ENCODE peak calls at places on chromosomes 4 and X, in five cellular contexts. B is kidney, O is NCI-H1048, X is left colon, V is heart left ventricle. T is an unnamed sample.

GRCh38 chrX:153412746-153413720 is 1.8 kb downstream of the ZFP92 start:
- DNase-seq in B (no peak), O (no peak), V (no peak), X (no peak), T (no peak)

GRCh38 chrX:70079297-70079696 is 17.0 kb downstream of the OTUD6A start:
- DNase-seq in B (no peak), X (no peak), V (no peak), O (no peak), T (no peak)

GRCh38 chr4:110091426-110091825 is 107.0 kb downstream of the ELOVL6 start:
- DNase-seq in V (no peak), B (no peak), O (no peak), X (no peak), T (no peak)

GRCh38 chrX:109384569-109385174 is 97.2 kb downstream of the GUCY2F start:
- DNase-seq in O (no peak), B (no peak), V (no peak), X (no peak), T (no peak)

GRCh38 chrX:141220342-141221008 is 21.8 kb downstream of the SPANXC start:
- DNase-seq in O (no peak), B (no peak), V (no peak), X (no peak), T (no peak)

GRCh38 chr4:71487324-71487677 is 148.5 kb downstream of the SLC4A4 start:
- DNase-seq in O (no peak), X (no peak), V (peak; percentile 11), B (no peak), T (no peak)

GRCh38 chr4:88860594-88860993 is 163.0 kb upstream of the NAP1L5 start:
- DNase-seq in B (no peak), O (no peak), V (no peak), X (no peak), T (no peak)

GRCh38 chrX:1026263-1027015 is 186.0 kb downstream of the CRLF2 start:
- DNase-seq in B (no peak), O (no peak), X (no peak), V (no peak), T (no peak)

GRCh38 chr4:164440196-164440595 is 313.7 kb upstream of the SMIM31 start:
- DNase-seq in V (no peak), X (no peak), B (no peak), O (no peak), T (no peak)

GRCh38 chrX:10855845-10856244 is 235.5 kb upstream of the MID1 start:
- DNase-seq in V (no peak), O (no peak), B (no peak), X (no peak), T (no peak)

GRCh38 chrX:41692162-41692749 is 3.5 kb downstream of the GPR34 start:
- DNase-seq in B (no peak), X (no peak), O (no peak), V (no peak), T (no peak)